ENCODE peak calls at places on chromosomes 6 and 20, in seven cellular contexts. F is transverse colon; D is stimulated activated naive B cell treated with anti-CD40 and anti-IgM and Interleukin-4, amounts not matched to agents 10 μg/mL and 1 μg/mL and 100 μg/mL, for 72 hours; R is CD4-positive, alpha-beta memory T cell; Q is amygdala; E is GM04504; H is skeletal muscle cell. L is an unnamed sample.

GRCh38 chr6:38701551-38701950 is 1.4 kb downstream of the GLO1 start:
- DNase-seq in E (no peak), D (no peak), F (no peak), Q (no peak), H (no peak), R (no peak), L (no peak)

GRCh38 chr6:116047173-116047933 is 13.3 kb downstream of the FRK start:
- DNase-seq in R (no peak), E (no peak), D (no peak), H (no peak), F (peak; percentile 25), Q (no peak), L (no peak)

GRCh38 chr6:139336488-139336887 is 38.0 kb downstream of the CITED2 start:
- DNase-seq in F (peak; percentile 26), R (no peak), D (no peak), Q (no peak), H (no peak), E (no peak), L (no peak)

GRCh38 chr6:149179431-149179830 is 138.1 kb upstream of the TAB2 start:
- DNase-seq in E (no peak), R (no peak), D (no peak), Q (no peak), H (no peak), F (no peak), L (no peak)

GRCh38 chr20:45117581-45117980 is 2.6 kb upstream of the WFDC5 start:
- DNase-seq in E (no peak), D (no peak), H (no peak), Q (no peak), F (peak; percentile 60), R (no peak), L (no peak)

GRCh38 chr20:11266571-11266970 is 592.8 kb upstream of the JAG1 start:
- DNase-seq in D (no peak), F (no peak), E (no peak), Q (no peak), H (no peak), R (no peak), L (no peak)

GRCh38 chr20:56588996-56589395 is 40.1 kb upstream of the TFAP2C start:
- DNase-seq in Q (no peak), D (no peak), F (no peak), R (no peak), H (no peak), E (no peak), L (no peak)

GRCh38 chr20:48284837-48285236 is 499.6 kb upstream of the SULF2 start:
- DNase-seq in D (no peak), F (no peak), H (no peak), R (no peak), E (no peak), Q (no peak), L (no peak)

GRCh38 chr6:124463271-124463670 is 499.0 kb upstream of the RNF217 start:
- DNase-seq in R (no peak), Q (no peak), D (no peak), E (no peak), F (no peak), H (no peak), L (no peak)

GRCh38 chr6:92586236-92586977 is 833.0 kb downstream of the EPHA7 start:
- DNase-seq in R (no peak), Q (no peak), D (no peak), F (no peak), E (no peak), H (no peak), L (no peak)

GRCh38 chr6:34679552-34680255 is 16.9 kb downstream of the ILRUN start:
- DNase-seq in H (no peak), E (no peak), D (no peak), Q (no peak), R (no peak), F (no peak), L (no peak)

GRCh38 chr20:57078101-57078500 is 188.3 kb downstream of the BMP7 start:
- DNase-seq in E (no peak), F (no peak), R (no peak), D (no peak), H (no peak), Q (no peak), L (no peak)

GRCh38 chr6:31723245-31723979 is at the start of gene MPIG6B:
- DNase-seq in D (no peak), F (no peak), H (no peak), Q (no peak), R (no peak), E (no peak), L (no peak)

GRCh38 chr6:111624391-111625098 is 18.9 kb upstream of the TRAF3IP2 start:
- DNase-seq in F (no peak), Q (no peak), H (no peak), E (no peak), R (no peak), D (no peak), L (no peak)

GRCh38 chr6:144219056-144219685 is 66.0 kb upstream of the UTRN start:
- DNase-seq in F (no peak), E (peak; percentile 23), D (no peak), Q (no peak), R (peak; percentile 50), H (peak; percentile 23), L (no peak)

GRCh38 chr6:74091133-74091793 is 395.3 kb downstream of the CD109 start:
- DNase-seq in D (no peak), H (no peak), R (no peak), E (no peak), Q (no peak), F (no peak), L (no peak)

GRCh38 chr6:19837511-19838441 is 606 bp downstream of the ID4 start:
- DNase-seq in H (no peak), R (no peak), E (no peak), F (peak; percentile 24), D (no peak), Q (no peak), L (no peak)

GRCh38 chr6:18400831-18401446 is 13.8 kb downstream of the RNF144B start:
- DNase-seq in H (no peak), E (no peak), F (no peak), Q (no peak), D (peak; percentile 35), R (no peak), L (no peak)

GRCh38 chr20:49853640-49854039 is 41.0 kb downstream of the SLC9A8 start:
- DNase-seq in R (no peak), F (no peak), E (peak; percentile 57), H (peak; percentile 51), Q (no peak), D (no peak), L (no peak)

GRCh38 chr6:137277971-137278602 is 58.9 kb upstream of the IFNGR1 start:
- DNase-seq in F (no peak), H (peak; percentile 36), D (no peak), E (peak; percentile 62), Q (no peak), R (no peak), L (no peak)

GRCh38 chr6:106084106-106084963 is 1.8 kb upstream of the PRDM1 start:
- DNase-seq in D (peak; percentile 42), R (no peak), Q (no peak), E (peak; percentile 74), F (peak; percentile 52), H (peak; percentile 89), L (no peak)

GRCh38 chr6:115891111-115891669 is 169.5 kb downstream of the FRK start:
- DNase-seq in R (no peak), H (peak; percentile 59), Q (no peak), F (no peak), D (no peak), E (peak; percentile 16), L (no peak)

GRCh38 chr20:1391640-1392442 is 1.0 kb downstream of the FKBP1A start:
- DNase-seq in E (no peak), Q (no peak), D (no peak), F (no peak), H (peak; percentile 51), R (no peak), L (no peak)

GRCh38 chr20:689947-690346 is 14.3 kb upstream of the SCRT2 start:
- DNase-seq in Q (no peak), D (no peak), H (no peak), R (no peak), F (no peak), E (no peak), L (no peak)

GRCh38 chr20:36875702-36876472 is at the start of gene TLDC2:
- DNase-seq in Q (no peak), R (no peak), F (peak; percentile 91), E (no peak), H (no peak), D (no peak), L (no peak)

GRCh38 chr20:53773792-53774371 is 180.2 kb upstream of the ZNF217 start:
- DNase-seq in R (no peak), H (peak; percentile 84), E (peak; percentile 95), D (no peak), F (no peak), Q (no peak), L (no peak)

GRCh38 chr6:150417899-150418824 is 49.4 kb downstream of the IYD start:
- DNase-seq in F (peak; percentile 27), H (peak; percentile 63), D (peak; percentile 38), Q (peak; percentile 7), R (peak; percentile 53), E (peak; percentile 73), L (peak; percentile 6)

GRCh38 chr20:13288357-13288756 is 67.3 kb downstream of the ISM1 start:
- DNase-seq in D (no peak), R (no peak), F (no peak), H (no peak), Q (no peak), E (no peak), L (no peak)

GRCh38 chr6:132130530-132131298 is 179.5 kb upstream of the CCN2 start:
- DNase-seq in F (peak; percentile 10), H (peak; percentile 55), R (no peak), Q (no peak), E (peak; percentile 70), D (no peak), L (peak; percentile 21)

GRCh38 chr20:34215711-34216381 is 25.4 kb upstream of the ASIP start:
- DNase-seq in H (peak; percentile 23), F (peak; percentile 78), Q (peak; percentile 60), E (peak; percentile 39), R (peak; percentile 3), D (peak; percentile 54), L (peak; percentile 10)

GRCh38 chr20:45347936-45348809 is at the start of gene SDC4:
- DNase-seq in F (peak; percentile 78), H (no peak), E (no peak), D (no peak), Q (peak; percentile 59), R (peak; percentile 55), L (no peak)

GRCh38 chr6:41937881-41938574 is 3.6 kb downstream of the CCND3 start:
- DNase-seq in Q (no peak), E (no peak), D (no peak), R (peak; percentile 79), H (no peak), F (no peak), L (no peak)

GRCh38 chr6:112441607-112442006 is 94.5 kb downstream of the RFPL4B start:
- DNase-seq in D (no peak), E (no peak), F (no peak), R (no peak), Q (no peak), H (peak; percentile 32), L (no peak)